ENCODE peak calls at places on chromosome X, in eight cellular contexts. One of them, this sample, is unnamed.

GRCh38 chrX:21698274-21698673 is 40.1 kb upstream of the KLHL34 start:
- DNase-seq in HCT116: no peak
- DNase-seq in psoas muscle: no peak
- DNase-seq in astrocyte of the spinal cord: no peak
- DNase-seq in fibroblast of mammary gland: no peak
- DNase-seq in GM12878: no peak
- DNase-seq in Caco-2: no peak
- DNase-seq in coronary artery: no peak
- DNase-seq in this sample: no peak

GRCh38 chrX:121000589-121000988 is 15.0 kb upstream of the CT47A1 start:
- DNase-seq in HCT116: peak
- DNase-seq in psoas muscle: no peak
- DNase-seq in astrocyte of the spinal cord: peak
- DNase-seq in fibroblast of mammary gland: peak
- DNase-seq in GM12878: peak
- DNase-seq in Caco-2: peak
- DNase-seq in coronary artery: no peak
- DNase-seq in this sample: peak

GRCh38 chrX:44874481-44875184 is 1.6 kb downstream of the KDM6A start:
- DNase-seq in HCT116: no peak
- DNase-seq in psoas muscle: no peak
- DNase-seq in astrocyte of the spinal cord: peak
- DNase-seq in fibroblast of mammary gland: peak
- DNase-seq in GM12878: no peak
- DNase-seq in Caco-2: peak
- DNase-seq in coronary artery: no peak
- DNase-seq in this sample: peak

GRCh38 chrX:130413415-130413814 is 11.6 kb downstream of the RBMX2 start:
- DNase-seq in HCT116: no peak
- DNase-seq in psoas muscle: no peak
- DNase-seq in astrocyte of the spinal cord: no peak
- DNase-seq in fibroblast of mammary gland: peak
- DNase-seq in GM12878: no peak
- DNase-seq in Caco-2: no peak
- DNase-seq in coronary artery: no peak
- DNase-seq in this sample: peak

GRCh38 chrX:915427-916234 is 285.0 kb downstream of the SHOX start:
- DNase-seq in HCT116: no peak
- DNase-seq in psoas muscle: no peak
- DNase-seq in astrocyte of the spinal cord: no peak
- DNase-seq in fibroblast of mammary gland: no peak
- DNase-seq in GM12878: no peak
- DNase-seq in Caco-2: no peak
- DNase-seq in coronary artery: no peak
- DNase-seq in this sample: no peak

GRCh38 chrX:120299928-120300327 is 11.3 kb downstream of the TMEM255A start:
- DNase-seq in HCT116: no peak
- DNase-seq in psoas muscle: no peak
- DNase-seq in astrocyte of the spinal cord: no peak
- DNase-seq in fibroblast of mammary gland: no peak
- DNase-seq in GM12878: no peak
- DNase-seq in Caco-2: peak
- DNase-seq in coronary artery: no peak
- DNase-seq in this sample: no peak

GRCh38 chrX:53001958-53002357 is 43.6 kb upstream of the FAM156A start:
- DNase-seq in HCT116: no peak
- DNase-seq in psoas muscle: no peak
- DNase-seq in astrocyte of the spinal cord: no peak
- DNase-seq in fibroblast of mammary gland: no peak
- DNase-seq in GM12878: no peak
- DNase-seq in Caco-2: no peak
- DNase-seq in coronary artery: no peak
- DNase-seq in this sample: no peak

GRCh38 chrX:36443007-36443406 is 523.5 kb downstream of the CFAP47 start:
- DNase-seq in HCT116: no peak
- DNase-seq in psoas muscle: no peak
- DNase-seq in astrocyte of the spinal cord: no peak
- DNase-seq in fibroblast of mammary gland: no peak
- DNase-seq in GM12878: no peak
- DNase-seq in Caco-2: no peak
- DNase-seq in coronary artery: no peak
- DNase-seq in this sample: no peak

GRCh38 chrX:17846045-17846444 is 15.1 kb downstream of the RAI2 start:
- DNase-seq in HCT116: no peak
- DNase-seq in psoas muscle: no peak
- DNase-seq in astrocyte of the spinal cord: no peak
- DNase-seq in fibroblast of mammary gland: no peak
- DNase-seq in GM12878: no peak
- DNase-seq in Caco-2: no peak
- DNase-seq in coronary artery: no peak
- DNase-seq in this sample: no peak

GRCh38 chrX:456925-457768 is 70.4 kb upstream of the PPP2R3B start:
- DNase-seq in HCT116: no peak
- DNase-seq in psoas muscle: no peak
- DNase-seq in astrocyte of the spinal cord: no peak
- DNase-seq in fibroblast of mammary gland: no peak
- DNase-seq in GM12878: no peak
- DNase-seq in Caco-2: no peak
- DNase-seq in coronary artery: no peak
- DNase-seq in this sample: no peak

GRCh38 chrX:47540754-47541538 is 20.1 kb upstream of the ARAF start:
- DNase-seq in HCT116: peak
- DNase-seq in psoas muscle: peak
- DNase-seq in astrocyte of the spinal cord: peak
- DNase-seq in fibroblast of mammary gland: peak
- DNase-seq in GM12878: no peak
- DNase-seq in Caco-2: peak
- DNase-seq in coronary artery: peak
- DNase-seq in this sample: peak

GRCh38 chrX:96684339-96685204 is at the start of gene DIAPH2:
- DNase-seq in HCT116: peak
- DNase-seq in psoas muscle: peak
- DNase-seq in astrocyte of the spinal cord: peak
- DNase-seq in fibroblast of mammary gland: peak
- DNase-seq in GM12878: peak
- DNase-seq in Caco-2: peak
- DNase-seq in coronary artery: peak
- DNase-seq in this sample: peak

GRCh38 chrX:53356186-53356585 is 66.3 kb downstream of the SMC1A start:
- DNase-seq in HCT116: no peak
- DNase-seq in psoas muscle: no peak
- DNase-seq in astrocyte of the spinal cord: no peak
- DNase-seq in fibroblast of mammary gland: peak
- DNase-seq in GM12878: no peak
- DNase-seq in Caco-2: peak
- DNase-seq in coronary artery: no peak
- DNase-seq in this sample: peak

GRCh38 chrX:124388562-124388961 is 42.2 kb downstream of the SH2D1A start:
- DNase-seq in HCT116: peak
- DNase-seq in psoas muscle: peak
- DNase-seq in astrocyte of the spinal cord: peak
- DNase-seq in fibroblast of mammary gland: peak
- DNase-seq in GM12878: no peak
- DNase-seq in Caco-2: peak
- DNase-seq in coronary artery: no peak
- DNase-seq in this sample: peak

DNA sequence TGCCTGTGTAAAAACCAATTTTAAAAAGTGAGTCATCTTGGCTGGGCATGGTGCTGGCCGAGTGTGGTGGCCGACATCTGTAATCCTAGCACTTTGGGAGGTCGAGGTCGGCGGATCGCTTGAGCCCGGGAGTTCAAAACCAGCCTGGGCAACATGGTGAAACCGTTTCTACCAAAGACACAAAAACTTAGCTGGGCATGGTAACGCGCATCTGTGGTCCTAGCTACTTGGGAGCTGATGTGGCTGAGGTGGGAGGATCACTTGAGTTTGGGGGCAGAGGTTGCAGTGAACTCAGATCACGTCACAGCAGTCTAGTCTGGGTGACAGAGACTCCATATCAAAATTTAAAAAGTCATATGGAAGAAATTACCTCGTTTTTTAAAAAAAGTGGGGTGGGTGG is 7.6 kb downstream of the RLIM start:
- DNase-seq in HCT116: no peak
- DNase-seq in psoas muscle: no peak
- DNase-seq in astrocyte of the spinal cord: no peak
- DNase-seq in fibroblast of mammary gland: peak
- DNase-seq in GM12878: no peak
- DNase-seq in Caco-2: no peak
- DNase-seq in coronary artery: no peak
- DNase-seq in this sample: no peak
- TF ChIP-seq CTCF in HCT116: no peak
- TF ChIP-seq CTCF in psoas muscle: no peak
- TF ChIP-seq CTCF in astrocyte of the spinal cord: no peak
- TF ChIP-seq CTCF in fibroblast of mammary gland: no peak
- TF ChIP-seq CTCF in GM12878: no peak
- TF ChIP-seq CTCF in Caco-2: no peak
- TF ChIP-seq CTCF in coronary artery: no peak
- TF ChIP-seq CTCF in this sample: no peak

GRCh38 chrX:13077168-13077567 is 32.7 kb upstream of the FAM9C start:
- DNase-seq in HCT116: no peak
- DNase-seq in psoas muscle: no peak
- DNase-seq in astrocyte of the spinal cord: no peak
- DNase-seq in fibroblast of mammary gland: peak
- DNase-seq in GM12878: no peak
- DNase-seq in Caco-2: no peak
- DNase-seq in coronary artery: no peak
- DNase-seq in this sample: no peak

GRCh38 chrX:13080128-13080795 is 35.8 kb upstream of the FAM9C start:
- DNase-seq in HCT116: no peak
- DNase-seq in psoas muscle: no peak
- DNase-seq in astrocyte of the spinal cord: no peak
- DNase-seq in fibroblast of mammary gland: no peak
- DNase-seq in GM12878: no peak
- DNase-seq in Caco-2: no peak
- DNase-seq in coronary artery: no peak
- DNase-seq in this sample: no peak

GRCh38 chrX:13081385-13082285 is 37.2 kb upstream of the FAM9C start:
- DNase-seq in HCT116: no peak
- DNase-seq in psoas muscle: no peak
- DNase-seq in astrocyte of the spinal cord: no peak
- DNase-seq in fibroblast of mammary gland: no peak
- DNase-seq in GM12878: peak
- DNase-seq in Caco-2: no peak
- DNase-seq in coronary artery: no peak
- DNase-seq in this sample: peak

GRCh38 chrX:13076176-13076956 is 31.9 kb upstream of the FAM9C start:
- DNase-seq in HCT116: no peak
- DNase-seq in psoas muscle: no peak
- DNase-seq in astrocyte of the spinal cord: no peak
- DNase-seq in fibroblast of mammary gland: peak
- DNase-seq in GM12878: no peak
- DNase-seq in Caco-2: no peak
- DNase-seq in coronary artery: no peak
- DNase-seq in this sample: no peak

GRCh38 chrX:13078739-13079444 is 34.5 kb upstream of the FAM9C start:
- DNase-seq in HCT116: no peak
- DNase-seq in psoas muscle: peak
- DNase-seq in astrocyte of the spinal cord: peak
- DNase-seq in fibroblast of mammary gland: peak
- DNase-seq in GM12878: no peak
- DNase-seq in Caco-2: no peak
- DNase-seq in coronary artery: peak
- DNase-seq in this sample: peak
- H3K4me3 ChIP-seq in HCT116: no peak
- H3K4me3 ChIP-seq in psoas muscle: no peak
- H3K4me3 ChIP-seq in astrocyte of the spinal cord: no peak
- H3K4me3 ChIP-seq in fibroblast of mammary gland: no peak
- H3K4me3 ChIP-seq in GM12878: no peak
- H3K4me3 ChIP-seq in Caco-2: no peak
- H3K4me3 ChIP-seq in coronary artery: peak
- H3K4me3 ChIP-seq in this sample: no peak

DNA sequence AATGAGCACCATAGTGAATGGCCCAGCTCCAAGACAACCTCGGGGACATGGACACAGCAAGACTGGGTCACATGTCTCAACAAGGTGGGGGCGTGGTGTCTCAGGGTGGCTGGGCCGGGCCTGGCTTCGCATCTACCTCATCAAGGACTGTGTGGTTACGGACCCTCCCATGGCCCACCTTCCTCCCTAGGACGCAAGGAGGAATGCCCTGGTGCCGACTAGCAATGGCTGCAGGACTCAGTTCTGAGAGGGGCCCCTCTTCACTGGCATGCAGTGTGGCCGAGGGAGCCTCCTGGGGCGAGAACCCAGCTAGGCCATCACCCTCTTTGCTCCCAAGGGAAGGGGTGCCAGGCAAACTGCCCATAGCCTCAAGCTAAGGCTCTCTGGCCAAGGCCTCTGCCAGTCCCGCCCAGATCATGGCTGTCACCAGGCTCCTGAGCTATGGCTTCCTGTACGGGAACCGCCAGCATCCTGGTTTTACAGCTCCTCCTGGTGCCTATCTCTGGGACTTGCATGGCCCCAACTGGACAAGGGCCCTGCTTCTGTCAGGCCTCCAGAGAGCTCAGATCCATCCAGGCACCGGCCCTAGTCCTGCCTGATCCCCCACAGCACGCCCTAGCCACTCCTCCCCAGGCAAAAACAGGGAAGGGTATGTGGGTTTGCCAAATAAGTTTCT is 218.0 kb upstream of the AGTR2 start:
- DNase-seq in HCT116: no peak
- DNase-seq in psoas muscle: no peak
- DNase-seq in astrocyte of the spinal cord: no peak
- DNase-seq in fibroblast of mammary gland: no peak
- DNase-seq in GM12878: no peak
- DNase-seq in Caco-2: no peak
- DNase-seq in coronary artery: no peak
- DNase-seq in this sample: no peak
- TF ChIP-seq CTCF in HCT116: no peak
- TF ChIP-seq CTCF in psoas muscle: peak
- TF ChIP-seq CTCF in astrocyte of the spinal cord: no peak
- TF ChIP-seq CTCF in fibroblast of mammary gland: peak
- TF ChIP-seq CTCF in GM12878: no peak
- TF ChIP-seq CTCF in Caco-2: no peak
- TF ChIP-seq CTCF in coronary artery: no peak
- TF ChIP-seq CTCF in this sample: no peak

DNA sequence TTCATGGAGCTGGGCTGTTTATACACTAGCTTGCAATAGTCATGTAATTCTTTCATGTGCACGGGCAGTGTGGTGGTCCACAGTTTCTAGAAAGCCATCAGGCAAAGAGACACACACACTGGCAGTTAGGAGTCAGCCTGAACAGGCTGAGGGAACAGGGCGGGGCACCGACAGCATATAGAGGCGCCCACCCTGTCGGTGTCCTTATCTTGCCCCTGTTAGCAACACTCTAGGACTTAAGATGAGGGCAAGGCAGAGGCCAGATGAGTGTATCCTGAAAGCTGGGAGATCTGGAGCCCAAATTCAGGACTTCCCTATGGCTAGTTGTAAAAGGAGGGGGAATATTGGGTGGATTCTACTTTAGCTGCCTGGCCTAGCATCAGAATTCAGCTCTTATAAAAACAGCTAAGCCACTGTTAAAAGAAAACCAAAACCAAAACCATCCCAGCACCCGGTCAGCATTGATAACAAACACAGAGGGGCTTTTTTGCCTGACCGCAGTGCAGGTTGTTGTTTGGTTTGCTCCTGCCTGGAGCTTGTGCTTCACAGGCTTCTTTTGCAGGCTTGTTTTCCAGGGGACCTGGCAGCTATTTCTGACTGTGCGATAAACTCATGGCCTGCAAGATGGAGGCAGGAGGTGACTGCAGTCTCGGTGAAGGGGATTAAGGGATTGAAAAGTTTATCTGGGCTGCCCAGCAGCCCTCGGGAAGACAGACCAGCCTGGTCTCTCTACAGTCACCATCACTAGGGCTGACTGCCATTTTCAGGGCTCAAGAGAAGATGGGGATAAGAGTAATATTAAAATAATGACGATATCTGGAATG is 638.9 kb downstream of the MID1IP1 start:
- DNase-seq in HCT116: no peak
- DNase-seq in psoas muscle: no peak
- DNase-seq in astrocyte of the spinal cord: no peak
- DNase-seq in fibroblast of mammary gland: no peak
- DNase-seq in GM12878: peak
- DNase-seq in Caco-2: no peak
- DNase-seq in coronary artery: no peak
- DNase-seq in this sample: no peak
- H3K4me3 ChIP-seq in HCT116: no peak
- H3K4me3 ChIP-seq in psoas muscle: no peak
- H3K4me3 ChIP-seq in astrocyte of the spinal cord: no peak
- H3K4me3 ChIP-seq in fibroblast of mammary gland: no peak
- H3K4me3 ChIP-seq in GM12878: no peak
- H3K4me3 ChIP-seq in Caco-2: no peak
- H3K4me3 ChIP-seq in coronary artery: no peak
- H3K4me3 ChIP-seq in this sample: no peak

This sample was measured in fibroblast of pulmonary artery.